ENCODE peak calls at places on chromosomes 1 and 21, in five cellular contexts. L is GM12878, E is HCT116, G is H1, J is K562. H is an unnamed sample.

GRCh38 chr1:227759345-227760300 is 24.4 kb downstream of the SNAP47 start:
- DNase-seq in J (no peak), L (no peak), G (no peak), E (no peak), H (no peak)

GRCh38 chr1:153386500-153386901 is 4.4 kb downstream of the S100A8 start:
- DNase-seq in G (no peak), E (no peak), L (no peak), J (no peak), H (no peak)

GRCh38 chr1:214446772-214447556 is 104.4 kb downstream of the PTPN14 start:
- DNase-seq in J (no peak), G (peak; percentile 62), L (no peak), E (peak; percentile 93), H (peak; percentile 70)

GRCh38 chr1:228289996-228290881 is 82.4 kb downstream of the OBSCN start:
- DNase-seq in J (peak; percentile 85), E (no peak), L (no peak), G (no peak), H (peak; percentile 47)

GRCh38 chr1:203692565-203693470 is 66.2 kb downstream of the ATP2B4 start:
- DNase-seq in L (no peak), G (no peak), J (peak; percentile 93), E (peak; percentile 59), H (no peak)

GRCh38 chr1:111748618-111749337 is 6.9 kb upstream of the DDX20 start:
- DNase-seq in G (no peak), E (no peak), L (no peak), J (no peak), H (no peak)

GRCh38 chr1:66725885-66726665 is 26.2 kb upstream of the DYNLT5 start:
- DNase-seq in G (peak; percentile 68), L (peak; percentile 26), E (peak; percentile 45), J (peak; percentile 73), H (peak; percentile 64)

GRCh38 chr1:3067301-3067670 is 1.7 kb upstream of the PRDM16 start:
- DNase-seq in E (no peak), L (no peak), J (no peak), G (peak; percentile 58), H (no peak)

GRCh38 chr21:40531016-40531415 is 315.9 kb downstream of the DSCAM start:
- DNase-seq in G (no peak), E (no peak), J (no peak), L (no peak), H (no peak)

GRCh38 chr1:85372683-85373446 is 92.1 kb downstream of the DDAH1 start:
- DNase-seq in J (no peak), L (no peak), G (no peak), E (no peak), H (no peak)

GRCh38 chr1:77039739-77040138 is 172.5 kb downstream of the ST6GALNAC5 start:
- DNase-seq in E (peak; percentile 66), L (no peak), J (no peak), G (no peak), H (no peak)

GRCh38 chr1:192803501-192803900 is 5.3 kb upstream of the RGS2 start:
- DNase-seq in L (no peak), G (no peak), E (no peak), J (no peak), H (no peak)

GRCh38 chr1:246537887-246538286 is 28.2 kb downstream of the TFB2M start:
- DNase-seq in E (no peak), L (no peak), G (no peak), J (no peak), H (no peak)

GRCh38 chr1:164602480-164603093 is 43.6 kb downstream of the PBX1 start:
- DNase-seq in E (no peak), G (no peak), J (no peak), L (no peak), H (no peak)

GRCh38 chr1:156198831-156199349 is 5.0 kb downstream of the SLC25A44 start:
- DNase-seq in E (no peak), J (no peak), G (no peak), L (peak; percentile 41), H (no peak)

GRCh38 chr1:231241751-231242150 is 739 bp downstream of the GNPAT start:
- DNase-seq in G (no peak), E (no peak), J (peak; percentile 69), L (no peak), H (peak; percentile 27)

GRCh38 chr1:4627353-4627752 is 27.1 kb upstream of the AJAP1 start:
- DNase-seq in G (no peak), J (no peak), E (no peak), L (no peak), H (no peak)

GRCh38 chr1:185360714-185361113 is 43.7 kb upstream of the IVNS1ABP start:
- DNase-seq in L (no peak), E (no peak), J (no peak), G (no peak), H (no peak)

GRCh38 chr1:167223144-167224103 is 2.7 kb downstream of the POU2F1 start:
- DNase-seq in G (no peak), L (no peak), E (no peak), J (peak; percentile 78), H (no peak)

GRCh38 chr1:11952455-11953109 is 18.1 kb downstream of the PLOD1 start:
- DNase-seq in L (no peak), E (no peak), J (no peak), G (no peak), H (no peak)

GRCh38 chr1:17201201-17202021 is 3.5 kb upstream of the PADI1 start:
- DNase-seq in J (no peak), E (no peak), G (no peak), L (no peak), H (no peak)

GRCh38 chr1:150544204-150544603 is 5.0 kb upstream of the ADAMTSL4 start:
- DNase-seq in L (no peak), J (peak; percentile 28), G (no peak), E (no peak), H (no peak)

GRCh38 chr1:150548324-150548631 is 930 bp upstream of the ADAMTSL4 start:
- DNase-seq in L (no peak), E (no peak), J (no peak), G (no peak), H (no peak)

GRCh38 chr1:150546294-150546937 is 2.8 kb upstream of the ADAMTSL4 start:
- DNase-seq in E (no peak), J (peak; percentile 63), L (no peak), G (no peak), H (no peak)

GRCh38 chr1:150545486-150546032 is 3.6 kb upstream of the ADAMTSL4 start:
- DNase-seq in G (no peak), J (peak; percentile 98), E (no peak), L (no peak), H (no peak)

GRCh38 chr1:150543500-150544143 is 5.6 kb upstream of the ADAMTSL4 start:
- DNase-seq in E (no peak), J (peak; percentile 22), G (no peak), L (no peak), H (no peak)
- TF ChIP-seq JUND in E (no peak), J (no peak), G (no peak), L (no peak), H (no peak)

DNA sequence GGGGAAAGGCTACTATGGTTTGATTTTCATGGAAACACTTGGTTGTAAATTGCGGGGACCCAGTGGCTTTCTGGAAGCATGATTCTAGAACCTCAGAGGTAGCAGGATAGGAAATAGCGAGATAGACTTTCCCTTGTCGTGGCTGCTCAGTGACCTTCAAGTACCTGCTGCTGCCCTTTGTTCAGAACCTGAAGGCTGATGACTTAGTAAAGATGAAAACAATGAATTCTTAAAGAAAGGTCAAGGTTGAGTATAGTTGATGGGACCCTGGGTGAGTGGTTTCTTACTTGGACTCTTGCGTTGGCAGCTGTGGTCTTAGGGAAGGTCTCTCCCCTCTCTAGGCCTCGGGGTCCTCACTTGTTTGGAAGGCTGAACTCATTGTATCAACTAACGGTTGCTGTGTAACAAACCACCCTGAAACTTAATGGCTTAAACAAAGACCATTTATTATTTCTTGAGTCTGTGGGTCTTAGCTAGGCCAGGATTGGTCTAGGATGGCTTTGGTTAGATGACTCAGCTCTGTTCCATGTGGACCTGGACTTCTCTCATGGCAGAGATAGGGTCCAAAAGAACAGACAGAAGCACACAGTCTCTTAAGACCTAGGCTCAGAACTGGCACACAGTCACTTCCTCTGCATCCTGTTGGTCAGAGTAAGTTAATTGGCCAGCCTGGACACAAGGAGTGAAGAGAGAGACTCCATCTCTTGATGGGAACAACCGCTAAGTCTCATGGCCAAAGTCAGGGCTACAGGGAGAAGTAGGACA is 89.2 kb upstream of the SELENON start:
- DNase-seq in L (no peak), E (no peak), G (no peak), J (no peak), H (no peak)
- TF ChIP-seq JUND in L (no peak), E (no peak), G (no peak), J (no peak), H (no peak)

GRCh38 chr1:55827350-55827749 is 612.2 kb upstream of the USP24 start:
- DNase-seq in L (no peak), J (no peak), G (no peak), E (no peak), H (no peak)
- TF ChIP-seq JUND in L (no peak), J (no peak), G (no peak), E (no peak), H (no peak)

GRCh38 chr21:42515708-42516502 is 2.3 kb downstream of the SLC37A1 start:
- DNase-seq in J (no peak), G (no peak), E (peak; percentile 48), L (no peak), H (peak; percentile 84)
- TF ChIP-seq JUND in J (no peak), G (no peak), E (no peak), L (no peak), H (no peak)

GRCh38 chr1:213148905-213149304 is 97.9 kb downstream of the RPS6KC1 start:
- DNase-seq in J (no peak), G (no peak), L (no peak), E (no peak), H (no peak)

DNA sequence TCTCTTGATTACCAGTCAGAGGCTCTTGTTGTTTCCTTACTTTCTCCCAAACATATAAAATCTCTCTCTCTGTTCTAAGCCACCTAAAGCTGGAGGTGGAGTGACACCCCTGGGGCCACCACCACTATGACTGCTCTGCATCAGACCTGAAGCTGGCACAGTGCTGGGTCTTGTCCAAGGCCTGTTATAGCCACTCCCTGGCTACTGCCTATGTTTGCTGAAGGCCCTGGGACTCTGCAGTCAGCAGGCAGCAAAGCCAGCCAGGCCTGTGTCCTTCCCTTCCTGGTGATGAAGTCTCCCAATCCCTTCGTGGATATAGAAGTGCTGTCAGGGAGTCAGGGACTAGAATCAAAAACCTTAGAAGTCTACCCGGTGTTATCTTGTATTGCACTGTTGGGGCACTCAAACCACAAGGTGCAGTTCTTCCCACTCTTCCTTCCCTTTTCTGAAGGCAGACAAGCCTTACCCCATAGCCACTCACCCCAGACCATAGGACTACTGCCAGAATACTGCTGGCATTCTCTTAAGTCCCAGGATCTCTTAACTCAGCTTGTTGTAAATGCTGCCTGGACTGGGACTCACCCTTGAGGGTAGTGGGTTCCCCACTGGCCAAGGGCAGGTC is 103.1 kb downstream of the RPS6KC1 start:
- DNase-seq in L (no peak), E (no peak), G (no peak), J (peak; percentile 15), H (no peak)
- TF ChIP-seq JUND in L (no peak), E (no peak), G (no peak), J (no peak), H (no peak)

GRCh38 chr1:234972411-234973191 is 156.0 kb downstream of the TOMM20 start:
- DNase-seq in G (no peak), E (no peak), J (no peak), L (no peak), H (no peak)
- TF ChIP-seq JUND in G (no peak), E (no peak), J (no peak), L (no peak), H (no peak)